ENCODE peak calls at places on chromosomes 13 and 19, in ten cellular contexts. P is stimulated activated CD8-positive, alpha-beta memory T cell treated with anti-CD3 and anti-CD28 coated beads, Interleukin-4, amount 100 ng/mL, for 1 hour; H is Daoy; T is ACHN; D is NCI-H2107; O is HuH-7; N is NCI-H510A treated with DMSO at 0.1 percent for 48 hours; R is mucosa of descending colon; C is astrocyte of the spinal cord; L is activated T-cell treated with anti-CD3 and anti-CD28 coated beads, Interleukin-2, amount 50 U/mL, for 72 hours. G is an unnamed sample.

GRCh38 chr13:43953370-43953769 is 73.7 kb downstream of the LACC1 start:
- DNase-seq in P (no peak), T (no peak), H (peak; percentile 10), N (no peak), O (no peak), R (no peak), D (no peak), L (no peak), C (no peak), G (no peak)

GRCh38 chr19:21094347-21095025 is 12.5 kb downstream of the ZNF714 start:
- DNase-seq in T (no peak), R (no peak), O (no peak), L (no peak), C (no peak), D (no peak), H (no peak), P (no peak), N (no peak), G (no peak)

GRCh38 chr19:18157465-18158063 is 4.6 kb downstream of the PIK3R2 start:
- DNase-seq in P (no peak), H (no peak), T (no peak), O (no peak), L (no peak), C (no peak), D (peak; percentile 70), N (peak; percentile 62), R (peak; percentile 57), G (no peak)

GRCh38 chr19:57566396-57567256 is 7.0 kb upstream of the ZNF550 start:
- DNase-seq in O (no peak), N (no peak), L (no peak), R (no peak), D (peak; percentile 1), T (peak; percentile 29), C (peak; percentile 42), P (no peak), H (no peak), G (no peak)

GRCh38 chr19:15417699-15418098 is 1.1 kb downstream of the AKAP8L start:
- DNase-seq in P (no peak), H (no peak), R (no peak), C (peak; percentile 38), L (no peak), N (no peak), T (peak; percentile 1), D (no peak), O (no peak), G (no peak)

GRCh38 chr13:45861352-45861751 is 9.8 kb upstream of the SIAH3 start:
- DNase-seq in D (no peak), H (no peak), L (no peak), T (no peak), R (no peak), O (no peak), C (peak; percentile 53), P (no peak), N (no peak), G (no peak)

GRCh38 chr19:17654993-17655392 is 33.2 kb downstream of the UNC13A start:
- DNase-seq in C (no peak), O (no peak), N (no peak), H (peak; percentile 39), P (no peak), L (peak; percentile 5), T (no peak), D (no peak), R (peak; percentile 66), G (no peak)

GRCh38 chr19:10018219-10018618 is 4.9 kb downstream of the RDH8 start:
- DNase-seq in O (no peak), L (no peak), R (no peak), N (no peak), C (no peak), D (no peak), P (no peak), H (peak; percentile 75), T (no peak), G (no peak)

GRCh38 chr13:20270163-20270865 is 38.2 kb upstream of the GJB6 start:
- DNase-seq in C (peak; percentile 15), N (no peak), H (peak; percentile 36), D (no peak), L (no peak), R (no peak), P (no peak), O (no peak), T (no peak), G (no peak)

GRCh38 chr13:30580852-30581502 is 36.7 kb upstream of the USPL1 start:
- DNase-seq in D (no peak), P (no peak), C (no peak), H (peak; percentile 46), N (no peak), R (no peak), T (peak; percentile 49), L (no peak), O (no peak), G (no peak)

GRCh38 chr13:33180009-33180804 is 105.3 kb downstream of the STARD13 start:
- DNase-seq in P (no peak), N (peak; percentile 17), D (peak; percentile 14), L (no peak), T (peak; percentile 46), O (no peak), R (no peak), C (no peak), H (no peak), G (no peak)

GRCh38 chr19:47429140-47429793 is 9.9 kb upstream of the MEIS3 start:
- DNase-seq in D (no peak), R (no peak), L (no peak), N (no peak), T (no peak), H (no peak), C (no peak), O (no peak), P (no peak), G (no peak)

GRCh38 chr19:6095760-6096159 is 14.5 kb downstream of the RFX2 start:
- DNase-seq in L (no peak), C (no peak), H (no peak), O (no peak), T (no peak), R (no peak), D (no peak), P (no peak), N (no peak), G (no peak)

GRCh38 chr13:47038196-47038595 is 141.3 kb upstream of the HTR2A start:
- DNase-seq in C (peak; percentile 48), N (no peak), H (no peak), D (no peak), T (no peak), L (no peak), O (no peak), P (no peak), R (no peak), G (no peak)

G was measured in AG20443.